ENCODE peak calls at places on chromosomes 2 and 18, in seven cellular contexts. B is astrocyte of the spinal cord, M is fibroblast of lung, F is dorsolateral prefrontal cortex, G is astrocyte, D is GM12865, N is K562. Y is an unnamed sample.

GRCh38 chr18:59143441-59143840 is 3.8 kb downstream of the SEC11C start:
- DNase-seq in B (no peak), M (peak; percentile 10), F (no peak), G (no peak), D (peak; percentile 49), N (no peak), Y (no peak)

GRCh38 chr18:44898536-44898935 is 217.8 kb downstream of the SETBP1 start:
- DNase-seq in B (no peak), M (no peak), F (no peak), G (no peak), D (no peak), N (no peak), Y (no peak)

GRCh38 chr2:332592-332991 is 44.7 kb upstream of the ALKAL2 start:
- DNase-seq in B (no peak), M (no peak), F (no peak), G (no peak), D (no peak), N (no peak), Y (no peak)

GRCh38 chr2:198283149-198283548 is 478.8 kb downstream of the PLCL1 start:
- DNase-seq in B (no peak), M (peak; percentile 9), F (no peak), G (no peak), D (no peak), N (no peak), Y (no peak)

GRCh38 chr2:25700221-25700660 is 26.9 kb upstream of the DTNB start:
- DNase-seq in B (peak; percentile 42), M (peak; percentile 33), F (peak; percentile 60), G (peak; percentile 27), D (peak; percentile 38), N (peak; percentile 45), Y (no peak)

GRCh38 chr2:20584637-20585321 is 66.1 kb downstream of the HS1BP3 start:
- DNase-seq in B (peak; percentile 97), M (peak; percentile 99), F (no peak), G (peak; percentile 99), D (no peak), N (peak; percentile 44), Y (peak; percentile 44)

GRCh38 chr2:166375736-166376487 is at the start of gene SCN9A:
- DNase-seq in B (peak; percentile 83), M (peak; percentile 93), F (peak; percentile 11), G (peak; percentile 89), D (peak; percentile 12), N (peak; percentile 90), Y (peak; percentile 86)

GRCh38 chr2:218255441-218255840 is 5.4 kb upstream of the GPBAR1 start:
- DNase-seq in B (peak; percentile 29), M (peak; percentile 67), F (no peak), G (peak; percentile 56), D (no peak), N (no peak), Y (no peak)

GRCh38 chr2:33068261-33068660 is 121.5 kb downstream of the LTBP1 start:
- DNase-seq in B (peak; percentile 76), M (peak; percentile 90), F (no peak), G (peak; percentile 88), D (no peak), N (no peak), Y (no peak)

GRCh38 chr2:108215794-108216211 is 24.0 kb upstream of the SULT1C3 start:
- DNase-seq in B (peak; percentile 42), M (peak; percentile 33), F (no peak), G (peak; percentile 19), D (no peak), N (no peak), Y (no peak)

GRCh38 chr2:7838636-7839035 is 843.2 kb upstream of the ID2 start:
- DNase-seq in B (peak; percentile 30), M (peak; percentile 63), F (no peak), G (peak; percentile 50), D (no peak), N (no peak), Y (no peak)

GRCh38 chr2:158204741-158205165 is 103.1 kb downstream of the UPP2 start:
- DNase-seq in B (peak; percentile 89), M (peak; percentile 39), F (no peak), G (peak; percentile 16), D (peak; percentile 12), N (no peak), Y (no peak)

GRCh38 chr2:165533331-165533730 is 63.8 kb downstream of the CSRNP3 start:
- DNase-seq in B (peak; percentile 9), M (no peak), F (no peak), G (no peak), D (no peak), N (no peak), Y (no peak)

GRCh38 chr2:237190958-237191692 is 105.4 kb downstream of the COPS8 start:
- DNase-seq in B (no peak), M (no peak), F (no peak), G (no peak), D (no peak), N (no peak), Y (peak; percentile 76)

GRCh38 chr2:53087282-53087882 is 680.2 kb upstream of the CHAC2 start:
- DNase-seq in B (peak; percentile 63), M (peak; percentile 66), F (no peak), G (peak; percentile 63), D (no peak), N (no peak), Y (no peak)

GRCh38 chr2:240390091-240391073 is 45.1 kb upstream of the GPC1 start:
- DNase-seq in B (no peak), M (no peak), F (no peak), G (no peak), D (no peak), N (no peak), Y (peak; percentile 24)

GRCh38 chr2:170815311-170815710 is 1.4 kb upstream of the GAD1 start:
- DNase-seq in B (no peak), M (no peak), F (no peak), G (no peak), D (no peak), N (no peak), Y (no peak)

GRCh38 chr18:74066018-74066417 is 81.6 kb downstream of the FBXO15 start:
- DNase-seq in B (no peak), M (no peak), F (no peak), G (no peak), D (no peak), N (no peak), Y (no peak)

GRCh38 chr2:239190346-239190745 is 210.5 kb downstream of the HDAC4 start:
- DNase-seq in B (no peak), M (no peak), F (peak; percentile 2), G (no peak), D (no peak), N (no peak), Y (no peak)

GRCh38 chr2:144886847-144887246 is 366.9 kb upstream of the ZEB2 start:
- DNase-seq in B (peak; percentile 16), M (peak; percentile 36), F (no peak), G (peak; percentile 30), D (no peak), N (no peak), Y (peak; percentile 70)

GRCh38 chr2:168920504-168921157 is 19.5 kb downstream of the G6PC2 start:
- DNase-seq in B (peak; percentile 36), M (peak; percentile 7), F (no peak), G (no peak), D (peak; percentile 45), N (peak; percentile 40), Y (no peak)

GRCh38 chr2:39593439-39594393 is 72.0 kb upstream of the TMEM178A start:
- DNase-seq in B (peak; percentile 83), M (peak; percentile 87), F (peak; percentile 62), G (peak; percentile 80), D (peak; percentile 57), N (no peak), Y (no peak)

GRCh38 chr2:238505892-238506280 is 79.2 kb downstream of the ASB1 start:
- DNase-seq in B (no peak), M (no peak), F (no peak), G (no peak), D (no peak), N (no peak), Y (no peak)

GRCh38 chr18:784470-785172 is 27.4 kb downstream of the YES1 start:
- DNase-seq in B (no peak), M (no peak), F (no peak), G (no peak), D (no peak), N (no peak), Y (no peak)

GRCh38 chr18:48581206-48581605 is 42.4 kb downstream of the CTIF start:
- DNase-seq in B (no peak), M (no peak), F (peak; percentile 58), G (no peak), D (no peak), N (no peak), Y (no peak)

DNA sequence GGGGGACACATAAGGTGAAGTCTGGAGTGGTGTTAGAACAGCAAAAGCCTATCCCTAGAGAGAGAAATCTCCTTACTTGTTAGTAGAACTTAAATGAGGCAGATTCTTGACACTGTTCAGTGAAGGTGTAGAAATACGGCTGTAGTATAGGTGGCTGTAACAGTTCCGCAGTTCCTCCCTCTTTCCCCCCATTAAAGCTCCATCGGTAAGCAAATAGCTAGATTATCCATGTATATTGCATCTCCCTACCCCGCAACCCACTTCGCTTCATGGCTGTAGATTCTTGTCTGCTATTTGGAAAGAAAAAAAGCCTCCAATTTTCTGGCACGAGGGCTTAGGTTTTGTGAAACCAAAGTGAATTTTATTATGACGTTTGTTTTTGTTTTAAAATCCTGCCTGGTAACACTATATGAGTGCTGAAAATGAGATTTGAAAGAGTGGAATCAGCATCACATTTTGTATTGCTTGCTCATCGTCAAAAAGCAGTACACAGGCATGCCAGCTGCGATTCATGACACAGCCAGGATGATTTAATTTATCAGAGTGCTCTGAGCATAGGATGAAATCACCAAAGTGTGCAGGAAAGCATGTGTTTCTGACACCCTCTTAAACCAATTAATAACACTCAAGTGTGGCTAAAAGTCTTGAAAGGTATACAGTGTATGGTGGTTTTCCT is 1.4 kb downstream of the FAM171B start:
- DNase-seq in B (peak; percentile 54), M (peak; percentile 76), F (peak; percentile 40), G (peak; percentile 67), D (no peak), N (no peak), Y (no peak)
- H3K4me3 ChIP-seq in B (peak overlapping the region; percentile 72), M (peak overlapping the region; percentile 72), F (peak overlapping the region; percentile 86), G (peak overlapping the region; percentile 80), D (no peak overlapping the region), N (no peak overlapping the region), Y (peak overlapping the region; percentile 59)

GRCh38 chr2:2876350-2877042 is 501.1 kb downstream of the EIPR1 start:
- DNase-seq in B (no peak), M (no peak), F (no peak), G (no peak), D (no peak), N (no peak), Y (no peak)
- H3K4me3 ChIP-seq in B (no peak overlapping the region), M (no peak overlapping the region), F (no peak overlapping the region), G (no peak overlapping the region), D (no peak overlapping the region), N (no peak overlapping the region), Y (no peak overlapping the region)

GRCh38 chr2:149329470-149330126 is 789 bp upstream of the LYPD6 start:
- DNase-seq in B (peak; percentile 64), M (peak; percentile 67), F (no peak), G (peak; percentile 53), D (peak; percentile 41), N (no peak), Y (peak; percentile 82)
- H3K4me3 ChIP-seq in B (peak overlapping the region; percentile 58), M (peak overlapping the region; percentile 80), F (peak overlapping the region; percentile 74), G (peak overlapping the region; percentile 70), D (peak overlapping the region; percentile 84), N (no peak overlapping the region), Y (peak overlapping the region; percentile 77)

DNA sequence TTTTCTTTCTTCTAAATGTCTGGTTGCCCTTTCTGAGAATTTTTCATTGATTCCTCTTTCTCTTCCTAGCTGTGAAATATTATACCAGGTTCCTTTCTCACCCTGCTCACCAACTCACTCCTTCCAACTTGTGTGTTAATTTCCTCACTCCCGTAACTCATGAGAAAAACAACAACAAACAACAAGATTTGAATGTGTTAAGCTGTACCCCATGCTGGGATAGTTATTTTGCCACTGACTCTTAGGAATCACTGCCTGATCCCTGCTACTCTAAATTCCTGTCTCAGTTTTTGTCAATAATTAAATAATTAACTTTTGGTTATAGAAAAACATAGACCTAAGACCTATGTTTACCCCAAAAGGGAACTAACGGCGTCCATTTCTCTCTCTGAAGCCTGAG is 242.7 kb downstream of the DPP10 start:
- DNase-seq in B (no peak), M (no peak), F (no peak), G (no peak), D (no peak), N (no peak), Y (no peak)
- H3K4me3 ChIP-seq in B (no peak overlapping the region), M (no peak overlapping the region), F (no peak overlapping the region), G (no peak overlapping the region), D (no peak overlapping the region), N (no peak overlapping the region), Y (no peak overlapping the region)

Y was measured in right cardiac atrium.